ENCODE peak calls at places on chromosomes 16 and 17, in ten cellular contexts. Q, Y, K, R, P, G, D, U, S and F are unnamed samples.

GRCh38 chr17:78032166-78032565 is 73.7 kb downstream of the TNRC6C start:
- DNase-seq in P (no peak), R (no peak), Y (no peak), D (no peak), U (peak), S (peak), G (no peak), Q (no peak), K (no peak), F (no peak)

GRCh38 chr17:20073056-20073979 is 64.2 kb downstream of the SPECC1 start:
- DNase-seq in D (no peak), K (no peak), R (peak), G (peak), Y (no peak), P (no peak), S (peak), U (peak), Q (no peak), F (no peak)

GRCh38 chr16:84907575-84907974 is 87.8 kb downstream of the CRISPLD2 start:
- DNase-seq in S (peak), P (no peak), R (no peak), G (peak), Q (no peak), D (no peak), Y (no peak), U (peak), K (no peak), F (no peak)

GRCh38 chr16:576197-576822 is 6.5 kb downstream of the PIGQ start:
- DNase-seq in S (no peak), K (no peak), Y (no peak), G (no peak), P (no peak), U (no peak), D (no peak), R (no peak), Q (no peak), F (no peak)

GRCh38 chr16:51532551-51532950 is 381.5 kb upstream of the SALL1 start:
- DNase-seq in U (no peak), Q (no peak), R (no peak), D (no peak), G (no peak), K (no peak), Y (no peak), S (no peak), P (no peak), F (no peak)

GRCh38 chr17:27473748-27474609 is 17.7 kb downstream of the KSR1 start:
- DNase-seq in K (no peak), Q (no peak), R (peak), P (no peak), D (no peak), S (peak), Y (no peak), G (peak), U (no peak), F (no peak)

GRCh38 chr17:75756451-75757085 is 8.4 kb downstream of the GALK1 start:
- DNase-seq in U (no peak), D (no peak), S (no peak), Y (no peak), P (no peak), R (no peak), G (no peak), Q (no peak), K (no peak), F (no peak)

GRCh38 chr16:23979982-23980381 is 144.2 kb downstream of the PRKCB start:
- DNase-seq in G (no peak), U (no peak), S (no peak), K (no peak), P (no peak), Y (no peak), D (no peak), R (no peak), Q (no peak), F (no peak)

GRCh38 chr17:70752966-70753467 is 583.7 kb downstream of the KCNJ2 start:
- DNase-seq in Y (no peak), G (no peak), P (no peak), K (no peak), D (no peak), Q (no peak), S (no peak), R (no peak), U (no peak), F (no peak)

GRCh38 chr17:73532441-73532901 is 111.8 kb downstream of the SDK2 start:
- DNase-seq in U (no peak), Q (no peak), D (no peak), Y (no peak), S (no peak), R (no peak), P (no peak), K (no peak), G (peak), F (no peak)

GRCh38 chr17:38915639-38915995 is 9.8 kb upstream of the LASP1NB start:
- DNase-seq in K (peak), U (no peak), P (no peak), D (no peak), R (no peak), S (no peak), Q (no peak), Y (peak), G (no peak), F (no peak)

GRCh38 chr16:50390914-50391700 is 22.3 kb upstream of the BRD7 start:
- DNase-seq in Y (no peak), P (no peak), Q (no peak), S (no peak), G (peak), U (no peak), K (no peak), R (no peak), D (no peak), F (no peak)

GRCh38 chr16:66984902-66985311 is 3.5 kb upstream of the CES4A start:
- DNase-seq in G (no peak), P (no peak), R (no peak), D (no peak), Q (no peak), Y (no peak), K (no peak), S (no peak), U (no peak), F (no peak)

DNA sequence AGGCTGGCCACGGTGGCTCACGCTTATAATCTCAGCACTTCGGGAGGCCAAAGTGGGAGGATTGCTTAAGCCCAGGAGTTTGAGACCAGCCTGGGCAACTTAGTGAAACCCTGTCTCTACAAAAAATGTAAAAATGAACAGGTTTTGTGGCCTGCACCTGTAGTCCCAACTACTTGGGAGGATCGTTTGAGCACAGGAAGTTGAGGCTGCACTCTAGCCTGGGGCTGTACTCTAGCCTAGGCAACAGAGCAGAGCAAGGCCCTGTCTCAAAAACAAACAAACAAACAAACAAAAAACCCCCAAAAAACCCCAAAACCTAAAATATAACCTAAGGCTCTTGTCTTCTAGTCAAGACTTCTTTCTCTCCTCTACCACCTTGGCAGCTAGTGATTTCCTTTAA is 7.4 kb upstream of the HIGD1B start:
- DNase-seq in S (no peak), Y (no peak), D (no peak), R (no peak), K (no peak), Q (no peak), G (no peak), P (no peak), U (no peak), F (no peak)
- TF ChIP-seq CTCF in S (no peak), Y (no peak), D (no peak), R (no peak), K (no peak), Q (no peak), G (no peak), P (no peak), U (no peak), F (no peak)

DNA sequence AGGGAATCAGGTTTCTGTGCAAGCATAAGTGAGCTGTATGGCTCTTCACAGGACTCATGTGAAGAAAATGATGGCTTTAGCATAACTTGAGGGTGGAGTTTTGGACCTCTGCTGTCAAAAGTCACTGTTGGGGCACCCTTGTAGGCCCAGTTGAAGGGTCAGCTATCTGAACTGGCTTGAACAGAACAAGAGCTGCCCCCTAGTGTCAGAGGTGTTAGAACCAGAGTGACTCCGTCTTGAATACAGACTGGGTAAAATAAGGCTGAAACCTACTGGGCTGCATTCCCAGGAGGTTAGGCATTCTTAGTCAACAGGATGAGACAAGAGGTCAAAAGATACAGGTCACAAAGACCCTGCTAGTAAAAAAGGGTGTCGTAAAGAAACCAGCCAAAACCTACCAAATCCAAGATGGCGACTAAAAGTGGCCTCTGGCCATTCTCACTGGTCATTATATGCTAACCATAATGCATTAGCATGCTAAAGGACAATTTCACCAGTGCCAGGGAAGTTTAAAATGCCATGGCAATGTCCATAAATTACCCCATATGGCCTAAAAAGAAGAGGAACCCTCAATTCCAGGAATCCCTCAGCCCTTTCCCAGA is 484.0 kb upstream of the ERCC4 start:
- DNase-seq in U (no peak), S (no peak), Y (no peak), K (no peak), R (no peak), P (no peak), Q (peak), D (no peak), G (no peak), F (no peak)
- TF ChIP-seq CTCF in U (no peak), S (no peak), Y (no peak), K (no peak), R (no peak), P (no peak), Q (no peak), D (no peak), G (no peak), F (no peak)

GRCh38 chr17:68239967-68240366 is 7.9 kb upstream of the AMZ2 start:
- DNase-seq in Y (no peak), S (no peak), D (no peak), P (no peak), U (no peak), Q (no peak), G (no peak), K (no peak), R (no peak), F (no peak)
- TF ChIP-seq CTCF in Y (no peak), S (no peak), D (no peak), P (no peak), U (no peak), Q (no peak), G (no peak), K (no peak), R (no peak), F (no peak)

GRCh38 chr17:81254955-81255717 is 16.0 kb downstream of the NDUFAF8 start:
- DNase-seq in S (peak), Q (peak), D (peak), Y (peak), K (no peak), G (peak), U (peak), R (peak), P (peak), F (peak)
- TF ChIP-seq CTCF in S (peak), Q (no peak), D (peak), Y (peak), K (no peak), G (peak), U (peak), R (peak), P (peak), F (peak)